ENCODE peak calls at places on chromosomes 7 and 10, in eight cellular contexts. V, U, J, D, G, R, L and W are unnamed samples.

GRCh38 chr10:97888641-97889262 is 39.1 kb downstream of the GOLGA7B start:
- DNase-seq in R (no peak), D (peak; percentile 89), J (peak; percentile 26), V (peak; percentile 56), G (peak; percentile 19), L (no peak), U (no peak), W (peak; percentile 66)

GRCh38 chr7:122884186-122884585 is 2.1 kb downstream of the CADPS2 start:
- DNase-seq in R (no peak), G (no peak), L (no peak), V (no peak), J (peak; percentile 20), U (no peak), D (no peak), W (no peak)

GRCh38 chr7:75638607-75639070 is 100.1 kb downstream of the HIP1 start:
- DNase-seq in D (peak; percentile 85), J (peak; percentile 64), R (peak; percentile 67), V (no peak), G (peak; percentile 29), L (peak; percentile 68), U (no peak), W (no peak)

GRCh38 chr10:92757066-92757716 is 67.4 kb downstream of the HHEX start:
- DNase-seq in U (peak; percentile 82), L (peak; percentile 88), V (peak; percentile 71), J (peak; percentile 49), G (peak; percentile 79), D (peak; percentile 81), R (peak; percentile 75), W (peak; percentile 70)

GRCh38 chr10:13809447-13809846 is 222.7 kb downstream of the PRPF18 start:
- DNase-seq in J (no peak), D (peak; percentile 93), V (no peak), L (no peak), U (no peak), G (no peak), R (no peak), W (no peak)

GRCh38 chr10:133359554-133359971 is 1.7 kb upstream of the FUOM start:
- DNase-seq in D (no peak), R (peak; percentile 60), J (peak; percentile 81), L (peak; percentile 28), V (no peak), G (peak; percentile 82), U (no peak), W (no peak)

GRCh38 chr10:84543077-84543476 is 214.7 kb downstream of the CCSER2 start:
- DNase-seq in R (no peak), U (no peak), J (no peak), L (no peak), D (peak; percentile 49), V (no peak), G (no peak), W (no peak)

GRCh38 chr10:132858121-132859081 is 72.5 kb upstream of the NKX6-2 start:
- DNase-seq in J (peak; percentile 3), R (peak; percentile 17), D (peak; percentile 51), L (peak; percentile 28), V (no peak), G (no peak), U (no peak), W (no peak)

GRCh38 chr7:74655324-74655723 is 2.2 kb upstream of the GTF2I start:
- DNase-seq in U (no peak), L (no peak), G (no peak), V (no peak), R (no peak), J (no peak), D (no peak), W (no peak)

GRCh38 chr7:47516985-47517590 is 64.8 kb downstream of the TNS3 start:
- DNase-seq in J (peak; percentile 86), G (peak; percentile 70), R (no peak), V (peak; percentile 72), L (no peak), U (peak; percentile 33), D (no peak), W (no peak)

GRCh38 chr7:132575987-132576722 is at the start of gene PLXNA4:
- DNase-seq in R (peak; percentile 24), L (peak; percentile 53), G (no peak), J (peak; percentile 19), V (no peak), D (peak; percentile 78), U (no peak), W (peak; percentile 11)

GRCh38 chr7:157276731-157277562 is 59.9 kb upstream of the DNAJB6 start:
- DNase-seq in G (no peak), D (peak; percentile 51), U (no peak), L (peak; percentile 65), V (peak; percentile 28), R (no peak), J (peak; percentile 36), W (peak; percentile 40)

GRCh38 chr10:86585037-86585725 is 63.6 kb upstream of the WAPL start:
- DNase-seq in R (peak; percentile 69), L (peak; percentile 81), D (peak; percentile 92), J (peak; percentile 72), V (peak; percentile 66), U (peak; percentile 23), G (peak; percentile 76), W (peak; percentile 57)

GRCh38 chr10:86586516-86586915 is 64.9 kb upstream of the WAPL start:
- DNase-seq in L (no peak), V (no peak), J (no peak), U (no peak), G (no peak), R (no peak), D (peak; percentile 35), W (no peak)

GRCh38 chr10:86585726-86586048 is 64.1 kb upstream of the WAPL start:
- DNase-seq in U (no peak), V (no peak), J (no peak), L (no peak), D (no peak), G (no peak), R (no peak), W (no peak)

GRCh38 chr10:86580549-86580886 is 58.9 kb upstream of the WAPL start:
- DNase-seq in R (no peak), L (no peak), D (no peak), V (no peak), J (no peak), G (no peak), U (no peak), W (no peak)

GRCh38 chr10:86583983-86584382 is 62.4 kb upstream of the WAPL start:
- DNase-seq in V (no peak), R (peak; percentile 34), G (no peak), J (no peak), U (no peak), D (peak; percentile 79), L (no peak), W (no peak)
- TF ChIP-seq CTCF in V (no peak), R (no peak), G (no peak), J (no peak), U (no peak), D (peak; percentile 64), L (no peak), W (no peak)

DNA sequence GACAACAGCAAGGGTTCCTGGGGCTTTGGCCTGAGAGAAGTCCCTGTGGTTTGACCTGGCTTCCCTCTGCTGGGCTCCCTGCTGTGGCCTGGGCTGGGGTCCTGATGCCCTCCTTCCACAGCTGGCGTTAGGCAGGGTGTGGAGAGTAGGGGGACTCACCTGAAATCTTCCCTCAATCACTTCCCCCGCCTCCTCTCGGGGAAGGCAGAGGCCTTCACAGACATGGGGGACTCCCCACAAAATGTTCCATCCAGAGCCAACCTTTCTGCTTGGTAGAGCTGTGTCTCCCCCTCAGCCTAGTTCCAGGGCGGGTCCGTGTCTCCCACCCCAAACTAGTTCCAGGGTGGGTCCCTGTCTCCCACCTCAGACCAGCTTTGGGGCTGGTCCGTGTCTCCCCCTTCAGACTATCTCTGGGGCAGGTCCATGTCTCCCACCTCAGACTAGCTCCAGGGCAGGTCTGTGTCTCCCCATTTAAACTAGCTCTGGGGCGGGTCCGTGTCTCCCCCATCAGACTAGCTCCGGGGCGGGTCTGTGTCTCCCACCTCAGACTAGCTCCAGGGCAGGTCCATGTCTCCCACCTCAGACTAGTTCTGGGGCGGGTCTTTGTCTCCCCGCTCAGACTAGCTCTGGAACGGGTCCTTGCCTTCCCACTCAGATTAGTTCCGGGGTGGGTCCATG is 2.2 kb downstream of the PVRIG start:
- DNase-seq in U (no peak), R (no peak), V (no peak), D (no peak), G (no peak), J (no peak), L (no peak), W (no peak)
- H3K4me3 ChIP-seq in U (no peak overlapping the region), R (no peak overlapping the region), V (no peak overlapping the region), D (no peak overlapping the region), G (no peak overlapping the region), J (no peak overlapping the region), L (no peak overlapping the region), W (no peak overlapping the region)

DNA sequence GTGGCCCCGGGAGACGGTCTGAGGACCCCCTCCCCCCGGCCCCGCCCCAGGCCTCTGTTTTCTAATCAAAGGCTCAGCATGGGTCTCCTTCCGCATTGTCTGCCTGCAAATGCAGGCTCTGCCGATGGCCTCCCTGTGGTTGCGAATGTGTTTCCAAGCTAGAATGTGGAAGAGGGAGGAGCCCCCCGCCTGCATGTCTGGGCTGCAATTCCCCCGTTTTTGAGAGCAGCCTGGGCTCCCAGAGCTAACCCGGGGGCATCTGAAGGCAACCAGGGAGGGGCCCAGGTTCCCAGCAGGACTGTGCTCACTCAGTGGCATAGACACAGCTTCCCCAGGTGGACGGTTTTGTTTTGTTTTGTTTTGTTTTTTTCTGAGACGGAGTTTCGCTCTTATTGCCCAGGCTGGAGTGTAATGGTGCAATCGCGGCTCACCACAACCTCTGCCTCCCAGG is 223.8 kb upstream of the PPP2R2D start:
- DNase-seq in U (no peak), R (no peak), L (no peak), V (no peak), J (no peak), G (no peak), D (peak; percentile 94), W (no peak)
- TF ChIP-seq CTCF in U (no peak), R (no peak), L (no peak), V (no peak), J (no peak), G (no peak), D (no peak), W (no peak)

DNA sequence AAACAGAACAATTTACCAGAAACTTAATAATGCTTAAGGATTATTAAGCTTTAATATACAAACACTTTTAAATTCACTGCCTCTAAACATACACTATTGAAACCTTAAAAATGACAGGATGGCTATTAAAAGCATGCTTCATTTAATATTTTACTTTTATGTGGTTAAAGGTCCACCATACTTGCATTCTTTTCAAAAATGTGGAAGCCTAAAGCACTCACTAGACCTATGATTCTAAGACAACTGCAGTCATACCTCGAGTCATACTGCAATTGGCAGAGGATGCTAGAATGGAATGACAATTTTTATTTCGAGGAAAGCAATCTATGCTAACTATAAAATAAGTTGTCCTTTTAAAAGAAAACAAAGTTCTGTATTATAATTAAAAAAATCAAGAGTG is 85.3 kb downstream of the PIP4K2A start:
- DNase-seq in L (no peak), J (no peak), D (no peak), U (no peak), R (no peak), G (no peak), V (no peak), W (peak; percentile 25)
- H3K4me3 ChIP-seq in L (no peak overlapping the region), J (no peak overlapping the region), D (no peak overlapping the region), U (no peak overlapping the region), R (no peak overlapping the region), G (no peak overlapping the region), V (no peak overlapping the region), W (no peak overlapping the region)